ENCODE peak calls at places on chromosomes 13 and 19, in seven cellular contexts. One of them, this sample, is unnamed. For H3K27me3, the result is how much of the 10 kb centered on the place peaks cover.

GRCh38 chr19:4367781-4368127 is 24.4 kb downstream of the MPND start:
- DNase-seq in spleen: no peak
- DNase-seq in esophagus muscularis mucosa: no peak
- DNase-seq in GM23338: no peak
- DNase-seq in GM12878: no peak
- DNase-seq in H1: peak
- DNase-seq in breast epithelium: no peak
- DNase-seq in this sample: no peak

GRCh38 chr19:370641-371330 is 26.2 kb upstream of the MIER2 start:
- DNase-seq in GM23338: no peak
- DNase-seq in esophagus muscularis mucosa: no peak
- DNase-seq in GM12878: no peak
- DNase-seq in H1: no peak
- DNase-seq in spleen: peak
- DNase-seq in breast epithelium: no peak
- DNase-seq in this sample: no peak

GRCh38 chr19:30052122-30053075 is 110.4 kb downstream of the URI1 start:
- DNase-seq in breast epithelium: no peak
- DNase-seq in GM12878: no peak
- DNase-seq in spleen: no peak
- DNase-seq in H1: no peak
- DNase-seq in esophagus muscularis mucosa: peak
- DNase-seq in GM23338: no peak
- DNase-seq in this sample: no peak

GRCh38 chr13:107322228-107322627 is 754.3 kb upstream of the ARGLU1 start:
- DNase-seq in spleen: no peak
- DNase-seq in esophagus muscularis mucosa: no peak
- DNase-seq in GM12878: no peak
- DNase-seq in H1: no peak
- DNase-seq in GM23338: no peak
- DNase-seq in breast epithelium: no peak
- DNase-seq in this sample: no peak

GRCh38 chr13:73429691-73430090 is 370.9 kb downstream of the KLF5 start:
- DNase-seq in esophagus muscularis mucosa: no peak
- DNase-seq in breast epithelium: no peak
- DNase-seq in H1: no peak
- DNase-seq in spleen: no peak
- DNase-seq in GM12878: no peak
- DNase-seq in GM23338: no peak
- DNase-seq in this sample: peak

GRCh38 chr13:40178130-40178529 is 488.3 kb downstream of the FOXO1 start:
- DNase-seq in breast epithelium: no peak
- DNase-seq in GM12878: no peak
- DNase-seq in GM23338: no peak
- DNase-seq in H1: no peak
- DNase-seq in esophagus muscularis mucosa: no peak
- DNase-seq in spleen: no peak
- DNase-seq in this sample: no peak

GRCh38 chr19:8209111-8209964 is at the start of gene CERS4:
- DNase-seq in esophagus muscularis mucosa: no peak
- DNase-seq in GM12878: no peak
- DNase-seq in H1: peak
- DNase-seq in breast epithelium: peak
- DNase-seq in spleen: peak
- DNase-seq in GM23338: peak
- DNase-seq in this sample: peak

GRCh38 chr13:49346460-49346859 is 97.4 kb downstream of the CAB39L start:
- DNase-seq in spleen: no peak
- DNase-seq in GM23338: no peak
- DNase-seq in H1: no peak
- DNase-seq in breast epithelium: no peak
- DNase-seq in GM12878: no peak
- DNase-seq in esophagus muscularis mucosa: no peak
- DNase-seq in this sample: no peak

GRCh38 chr13:35727881-35728280 is 251.4 kb upstream of the MAB21L1 start:
- DNase-seq in esophagus muscularis mucosa: no peak
- DNase-seq in H1: no peak
- DNase-seq in GM12878: no peak
- DNase-seq in GM23338: no peak
- DNase-seq in breast epithelium: no peak
- DNase-seq in spleen: no peak
- DNase-seq in this sample: no peak

GRCh38 chr13:96492758-96493157 is 402.9 kb downstream of the HS6ST3 start:
- DNase-seq in GM12878: no peak
- DNase-seq in esophagus muscularis mucosa: no peak
- DNase-seq in spleen: no peak
- DNase-seq in H1: no peak
- DNase-seq in breast epithelium: no peak
- DNase-seq in GM23338: no peak
- DNase-seq in this sample: no peak

GRCh38 chr19:45637890-45638667 is 1.1 kb downstream of the EML2 start:
- DNase-seq in GM23338: peak
- DNase-seq in GM12878: no peak
- DNase-seq in spleen: no peak
- DNase-seq in breast epithelium: no peak
- DNase-seq in H1: no peak
- DNase-seq in esophagus muscularis mucosa: no peak
- DNase-seq in this sample: peak

GRCh38 chr19:55345101-55345817 is 5.6 kb downstream of the KMT5C start:
- DNase-seq in breast epithelium: no peak
- DNase-seq in spleen: no peak
- DNase-seq in H1: no peak
- DNase-seq in GM23338: no peak
- DNase-seq in esophagus muscularis mucosa: no peak
- DNase-seq in GM12878: no peak
- DNase-seq in this sample: no peak

GRCh38 chr13:46288570-46289259 is 77.0 kb downstream of the LRRC63 start:
- DNase-seq in esophagus muscularis mucosa: no peak
- DNase-seq in breast epithelium: no peak
- DNase-seq in GM12878: peak
- DNase-seq in spleen: no peak
- DNase-seq in GM23338: peak
- DNase-seq in H1: no peak
- DNase-seq in this sample: peak

GRCh38 chr13:93767917-93768422 is 541.4 kb downstream of the GPC6 start:
- DNase-seq in GM23338: no peak
- DNase-seq in spleen: no peak
- DNase-seq in H1: no peak
- DNase-seq in breast epithelium: no peak
- DNase-seq in esophagus muscularis mucosa: no peak
- DNase-seq in GM12878: no peak
- DNase-seq in this sample: no peak

DNA sequence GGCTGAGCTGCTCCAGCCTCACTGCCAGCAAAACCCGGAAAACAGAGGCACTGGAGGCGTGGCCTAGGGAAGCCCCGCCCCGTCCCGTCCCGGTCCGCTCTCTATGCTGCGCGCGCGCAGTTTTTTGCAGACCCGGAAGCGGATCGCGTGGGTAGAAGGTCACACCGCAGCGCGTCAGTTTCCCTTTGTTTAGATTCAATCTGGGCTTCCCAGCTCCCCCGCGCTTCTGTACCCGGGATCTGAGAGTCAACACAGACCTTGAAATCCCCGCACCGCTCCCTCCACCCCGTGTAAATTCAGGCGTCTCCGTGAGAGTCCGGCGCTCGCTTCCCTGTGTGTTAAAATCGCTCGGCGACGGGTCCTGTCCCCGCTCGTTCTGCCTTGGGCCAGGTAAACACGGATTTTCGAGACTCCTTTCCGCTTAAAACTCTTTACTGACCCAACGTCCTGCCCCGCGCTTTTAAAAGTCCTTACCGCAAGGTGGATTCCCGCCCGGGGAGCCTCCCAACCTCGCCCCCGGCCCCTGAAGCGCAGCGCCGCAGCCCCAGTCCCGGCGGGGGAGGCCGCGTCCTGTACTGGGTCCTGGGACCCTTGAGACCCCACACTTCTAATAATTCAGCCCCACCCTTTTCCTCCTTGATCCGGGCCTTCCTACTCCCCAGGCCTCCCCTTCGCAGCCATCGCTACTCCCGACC is at the start of gene ZNF610:
- DNase-seq in GM12878: peak
- DNase-seq in spleen: peak
- DNase-seq in esophagus muscularis mucosa: peak
- DNase-seq in breast epithelium: peak
- DNase-seq in GM23338: peak
- DNase-seq in H1: peak
- DNase-seq in this sample: peak
- TF ChIP-seq POLR2AphosphoS5 in GM12878: peak
- TF ChIP-seq POLR2AphosphoS5 in spleen: peak
- TF ChIP-seq POLR2AphosphoS5 in esophagus muscularis mucosa: peak
- TF ChIP-seq POLR2AphosphoS5 in breast epithelium: peak
- TF ChIP-seq POLR2AphosphoS5 in GM23338: peak
- TF ChIP-seq POLR2AphosphoS5 in H1: peak
- TF ChIP-seq POLR2AphosphoS5 in this sample: peak

DNA sequence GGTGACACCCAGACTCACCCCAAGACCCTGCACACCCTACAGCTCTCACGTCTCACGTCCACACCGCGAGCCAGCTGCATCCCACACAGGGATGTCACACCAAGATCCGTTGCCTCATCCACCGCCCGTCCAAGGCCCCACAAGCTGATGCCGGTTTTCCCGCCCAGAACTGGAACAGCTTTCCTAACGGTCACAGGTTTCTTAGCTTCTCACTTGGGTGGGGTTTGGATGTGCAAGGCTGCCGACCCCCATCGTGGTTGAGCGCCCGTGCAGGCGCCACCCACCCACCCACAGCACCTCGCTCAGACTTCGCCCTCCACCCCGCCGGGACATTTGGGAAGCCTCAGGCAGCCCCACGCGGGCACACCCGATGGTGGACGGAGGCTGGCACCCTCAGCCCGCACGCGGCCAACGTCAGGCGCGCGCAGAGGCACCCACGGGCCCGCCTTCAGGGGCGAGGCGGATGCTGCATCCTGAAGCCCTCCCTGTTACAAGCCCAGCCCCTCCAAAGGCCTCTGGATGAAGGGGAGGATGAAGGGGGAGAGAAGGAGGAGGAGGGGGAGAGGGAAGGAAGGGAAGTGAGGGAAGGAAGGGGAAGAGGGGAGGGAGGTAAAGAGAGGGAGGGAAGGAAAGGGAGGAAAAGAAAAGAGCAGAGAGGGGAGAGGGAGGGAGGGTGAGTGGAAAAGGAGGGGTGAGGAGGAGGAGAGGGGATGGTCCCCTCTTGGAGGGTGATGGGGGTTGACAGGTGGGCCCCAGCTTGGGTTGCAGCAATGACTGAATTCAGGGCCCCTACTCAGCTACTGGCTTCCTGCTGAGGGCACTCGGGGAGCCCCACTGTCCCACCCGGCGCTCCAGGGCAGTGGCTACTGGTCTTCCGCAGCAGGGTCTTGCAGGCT is 12.8 kb downstream of the ONECUT3 start:
- DNase-seq in H1: peak
- DNase-seq in esophagus muscularis mucosa: no peak
- DNase-seq in breast epithelium: no peak
- DNase-seq in spleen: no peak
- DNase-seq in GM23338: peak
- DNase-seq in GM12878: no peak
- DNase-seq in this sample: no peak
- H3K27me3 ChIP-seq in H1: half or more
- H3K27me3 ChIP-seq in esophagus muscularis mucosa: under half
- H3K27me3 ChIP-seq in breast epithelium: half or more
- H3K27me3 ChIP-seq in spleen: under half
- H3K27me3 ChIP-seq in GM23338: half or more
- H3K27me3 ChIP-seq in GM12878: under half
- H3K27me3 ChIP-seq in this sample: half or more

DNA sequence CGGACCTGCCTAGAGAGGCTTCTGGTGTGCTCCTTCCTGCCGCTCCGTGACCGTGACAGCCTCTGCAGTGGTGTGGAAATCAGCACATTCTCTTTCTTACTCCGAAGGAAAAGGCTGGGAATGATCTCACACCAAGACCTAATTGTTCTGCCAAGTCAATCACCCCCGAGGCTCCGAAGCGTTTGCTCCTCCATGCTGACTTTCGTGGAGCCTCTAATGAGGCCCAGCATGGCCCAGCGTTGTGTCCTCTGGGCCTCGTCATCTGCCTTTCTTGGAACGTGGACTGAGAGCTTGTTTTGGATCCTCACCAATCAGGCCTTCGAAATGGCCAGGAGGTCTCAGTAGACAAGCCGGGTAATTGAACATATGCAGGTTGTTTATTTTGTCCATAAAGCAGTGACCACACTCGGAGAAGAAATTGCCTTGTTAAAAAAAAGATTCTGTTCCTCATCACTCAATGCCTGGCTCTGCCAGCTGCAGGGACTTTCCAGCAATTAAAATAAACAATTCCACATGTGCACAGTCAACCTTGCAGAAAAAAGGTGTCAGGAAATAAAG is 107.1 kb downstream of the UBL3 start:
- DNase-seq in GM12878: no peak
- DNase-seq in GM23338: no peak
- DNase-seq in spleen: no peak
- DNase-seq in breast epithelium: peak
- DNase-seq in H1: no peak
- DNase-seq in esophagus muscularis mucosa: peak
- DNase-seq in this sample: no peak
- TF ChIP-seq POLR2AphosphoS5 in GM12878: no peak
- TF ChIP-seq POLR2AphosphoS5 in GM23338: no peak
- TF ChIP-seq POLR2AphosphoS5 in spleen: no peak
- TF ChIP-seq POLR2AphosphoS5 in breast epithelium: peak
- TF ChIP-seq POLR2AphosphoS5 in H1: no peak
- TF ChIP-seq POLR2AphosphoS5 in esophagus muscularis mucosa: peak
- TF ChIP-seq POLR2AphosphoS5 in this sample: no peak

GRCh38 chr19:6971366-6971765 is 49.9 kb downstream of the MBD3L2B start:
- DNase-seq in esophagus muscularis mucosa: no peak
- DNase-seq in GM23338: no peak
- DNase-seq in H1: no peak
- DNase-seq in breast epithelium: no peak
- DNase-seq in spleen: no peak
- DNase-seq in GM12878: no peak
- DNase-seq in this sample: no peak

GRCh38 chr19:6970478-6970877 is 50.8 kb downstream of the MBD3L2B start:
- DNase-seq in GM23338: no peak
- DNase-seq in GM12878: no peak
- DNase-seq in spleen: no peak
- DNase-seq in H1: no peak
- DNase-seq in breast epithelium: no peak
- DNase-seq in esophagus muscularis mucosa: no peak
- DNase-seq in this sample: no peak

GRCh38 chr19:6967962-6968361 is 53.3 kb downstream of the MBD3L2B start:
- DNase-seq in H1: no peak
- DNase-seq in spleen: no peak
- DNase-seq in esophagus muscularis mucosa: no peak
- DNase-seq in breast epithelium: no peak
- DNase-seq in GM12878: no peak
- DNase-seq in GM23338: no peak
- DNase-seq in this sample: no peak

GRCh38 chr19:6969490-6969889 is 51.7 kb downstream of the MBD3L2B start:
- DNase-seq in GM23338: no peak
- DNase-seq in esophagus muscularis mucosa: no peak
- DNase-seq in spleen: no peak
- DNase-seq in H1: no peak
- DNase-seq in breast epithelium: no peak
- DNase-seq in GM12878: no peak
- DNase-seq in this sample: no peak

DNA sequence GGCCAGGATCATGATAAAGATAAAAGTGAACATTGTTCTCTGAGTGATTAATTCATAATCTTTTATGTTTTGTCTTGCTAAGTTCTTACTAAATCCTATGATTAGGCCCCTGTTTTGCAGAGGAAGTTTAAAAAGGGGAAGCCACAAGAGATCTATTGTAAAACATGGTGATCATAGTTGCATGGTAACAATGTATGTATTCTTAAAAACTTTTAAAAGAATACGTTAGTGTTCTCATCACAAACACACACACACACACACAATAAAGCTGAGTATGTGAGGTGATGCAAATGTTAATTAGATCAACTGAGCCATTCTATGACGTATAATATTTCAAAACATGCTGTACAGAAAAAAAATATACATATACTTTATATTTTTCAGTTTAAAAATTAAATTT is 51.2 kb downstream of the MBD3L2B start:
- DNase-seq in GM12878: no peak
- DNase-seq in GM23338: no peak
- DNase-seq in esophagus muscularis mucosa: no peak
- DNase-seq in spleen: no peak
- DNase-seq in H1: no peak
- DNase-seq in breast epithelium: no peak
- DNase-seq in this sample: no peak
- H3K27me3 ChIP-seq in GM12878: under half
- H3K27me3 ChIP-seq in GM23338: under half
- H3K27me3 ChIP-seq in esophagus muscularis mucosa: under half
- H3K27me3 ChIP-seq in spleen: under half
- H3K27me3 ChIP-seq in H1: under half
- H3K27me3 ChIP-seq in breast epithelium: under half
- H3K27me3 ChIP-seq in this sample: under half

This sample was measured in prostate gland.